ENCODE peak calls at places on chromosome X, in six cellular contexts. G, D, U, L, K and C are unnamed samples.

GRCh38 chrX:45596190-45596808 is 395.6 kb upstream of the DIPK2B start:
- DNase-seq in L (no peak), U (no peak), G (no peak), D (no peak), K (peak), C (peak)

GRCh38 chrX:139932077-139932900 is 564 bp downstream of the ATP11C start:
- DNase-seq in L (peak), G (peak), U (peak), D (peak), K (peak), C (peak)

GRCh38 chrX:53284684-53285447 is 3.5 kb upstream of the IQSEC2 start:
- DNase-seq in G (peak), D (peak), K (peak), L (peak), U (peak), C (no peak)

GRCh38 chrX:131564553-131565229 is 20.8 kb downstream of the OR13H1 start:
- DNase-seq in U (no peak), L (no peak), D (no peak), K (no peak), G (no peak), C (no peak)

GRCh38 chrX:118346258-118347094 is 570 bp downstream of the WDR44 start:
- DNase-seq in G (peak), U (peak), K (no peak), L (peak), D (peak), C (no peak)

GRCh38 chrX:5236749-5237148 is 991.9 kb downstream of the NLGN4X start:
- DNase-seq in K (no peak), L (no peak), U (no peak), G (no peak), D (no peak), C (no peak)

GRCh38 chrX:86103061-86103460 is 45.2 kb upstream of the DACH2 start:
- DNase-seq in L (no peak), D (no peak), U (no peak), K (peak), G (no peak), C (no peak)

GRCh38 chrX:139708067-139708466 is at the start of gene MCF2:
- DNase-seq in L (no peak), G (no peak), K (no peak), D (no peak), U (no peak), C (no peak)

GRCh38 chrX:151984328-151984727 is 9.9 kb upstream of the GABRE start:
- DNase-seq in L (no peak), U (no peak), K (peak), G (no peak), D (no peak), C (peak)

GRCh38 chrX:135923353-135923752 is 29.8 kb downstream of the SAGE1 start:
- DNase-seq in L (no peak), D (peak), K (peak), U (no peak), G (no peak), C (no peak)